ENCODE peak calls at places on chromosome 7, in four cellular contexts. One of them, this sample, is unnamed.
A peak's percentile ranks its signal among the peaks of the same experiment; 100 is the strongest.

GRCh38 chr7:157089100-157089510 is 49.6 kb upstream of the UBE3C start:
- DNase-seq in K562: peak; percentile 59
- DNase-seq in HL-60: no peak
- DNase-seq in GM12878: no peak
- DNase-seq in this sample: no peak

GRCh38 chr7:66549466-66549865 is 79.2 kb upstream of the KCTD7 start:
- DNase-seq in K562: no peak
- DNase-seq in HL-60: no peak
- DNase-seq in GM12878: no peak
- DNase-seq in this sample: no peak

GRCh38 chr7:91880016-91880412 is 488 bp downstream of the MTERF1 start:
- DNase-seq in GM12878: no peak
- DNase-seq in K562: no peak
- DNase-seq in HL-60: no peak
- DNase-seq in this sample: no peak

GRCh38 chr7:129266181-129266580 is 41.4 kb downstream of the AHCYL2 start:
- DNase-seq in K562: no peak
- DNase-seq in HL-60: no peak
- DNase-seq in GM12878: no peak
- DNase-seq in this sample: no peak

GRCh38 chr7:7257899-7258692 is 75.8 kb downstream of the C1GALT1 start:
- DNase-seq in HL-60: peak; percentile 59
- DNase-seq in K562: no peak
- DNase-seq in GM12878: peak; percentile 86
- DNase-seq in this sample: peak; percentile 26

GRCh38 chr7:142516038-142516501 is 233.2 kb upstream of the PRSS1 start:
- DNase-seq in GM12878: peak; percentile 17
- DNase-seq in HL-60: peak; percentile 28
- DNase-seq in K562: peak; percentile 81
- DNase-seq in this sample: peak; percentile 26

GRCh38 chr7:22193361-22194016 is 163.5 kb downstream of the RAPGEF5 start:
- DNase-seq in HL-60: no peak
- DNase-seq in K562: no peak
- DNase-seq in GM12878: no peak
- DNase-seq in this sample: no peak

GRCh38 chr7:127791790-127792189 is 139.8 kb downstream of the SND1 start:
- DNase-seq in GM12878: no peak
- DNase-seq in HL-60: no peak
- DNase-seq in K562: no peak
- DNase-seq in this sample: no peak

GRCh38 chr7:70574970-70575799 is 556.8 kb upstream of the GALNT17 start:
- DNase-seq in HL-60: no peak
- DNase-seq in K562: no peak
- DNase-seq in GM12878: no peak
- DNase-seq in this sample: no peak

GRCh38 chr7:7272294-7272693 is 90.0 kb downstream of the C1GALT1 start:
- DNase-seq in HL-60: no peak
- DNase-seq in GM12878: no peak
- DNase-seq in K562: no peak
- DNase-seq in this sample: no peak

GRCh38 chr7:5693529-5693928 is 87.9 kb downstream of the RNF216 start:
- DNase-seq in K562: no peak
- DNase-seq in HL-60: peak; percentile 55
- DNase-seq in GM12878: peak; percentile 89
- DNase-seq in this sample: no peak

GRCh38 chr7:94060772-94061171 is 56.6 kb upstream of the BET1 start:
- DNase-seq in K562: no peak
- DNase-seq in HL-60: no peak
- DNase-seq in GM12878: no peak
- DNase-seq in this sample: no peak

GRCh38 chr7:25781704-25782103 is 370.3 kb upstream of the NFE2L3 start:
- DNase-seq in HL-60: no peak
- DNase-seq in K562: no peak
- DNase-seq in GM12878: no peak
- DNase-seq in this sample: no peak

GRCh38 chr7:132771301-132771730 is 195.0 kb upstream of the PLXNA4 start:
- DNase-seq in HL-60: no peak
- DNase-seq in GM12878: no peak
- DNase-seq in K562: no peak
- DNase-seq in this sample: no peak

GRCh38 chr7:118250860-118251494 is 26.5 kb downstream of the ANKRD7 start:
- DNase-seq in K562: no peak
- DNase-seq in HL-60: no peak
- DNase-seq in GM12878: no peak
- DNase-seq in this sample: no peak

GRCh38 chr7:2048531-2048930 is 184.2 kb downstream of the MAD1L1 start:
- DNase-seq in GM12878: no peak
- DNase-seq in K562: no peak
- DNase-seq in HL-60: no peak
- DNase-seq in this sample: no peak

GRCh38 chr7:75056476-75056875 is 17.1 kb downstream of the RCC1L start:
- DNase-seq in GM12878: no peak
- DNase-seq in HL-60: no peak
- DNase-seq in K562: no peak
- DNase-seq in this sample: no peak
- TF ChIP-seq POLR2AphosphoS5 in GM12878: no peak
- TF ChIP-seq POLR2AphosphoS5 in HL-60: no peak
- TF ChIP-seq POLR2AphosphoS5 in K562: no peak
- TF ChIP-seq POLR2AphosphoS5 in this sample: no peak

GRCh38 chr7:15920953-15921352 is 234.5 kb upstream of the MEOX2 start:
- DNase-seq in GM12878: no peak
- DNase-seq in HL-60: no peak
- DNase-seq in K562: no peak
- DNase-seq in this sample: no peak
- TF ChIP-seq SPI1 in GM12878: no peak
- TF ChIP-seq SPI1 in HL-60: no peak
- TF ChIP-seq SPI1 in K562: no peak
- TF ChIP-seq SPI1 in this sample: no peak

GRCh38 chr7:16399916-16400895 is 21.1 kb downstream of the CRPPA start:
- DNase-seq in GM12878: no peak
- DNase-seq in HL-60: no peak
- DNase-seq in K562: no peak
- DNase-seq in this sample: no peak
- TF ChIP-seq POLR2AphosphoS5 in GM12878: no peak
- TF ChIP-seq POLR2AphosphoS5 in HL-60: no peak
- TF ChIP-seq POLR2AphosphoS5 in K562: no peak
- TF ChIP-seq POLR2AphosphoS5 in this sample: no peak

GRCh38 chr7:98748090-98748489 is 121.7 kb downstream of the TMEM130 start:
- DNase-seq in GM12878: no peak
- DNase-seq in HL-60: no peak
- DNase-seq in K562: no peak
- DNase-seq in this sample: no peak

GRCh38 chr7:98740643-98741042 is 123.6 kb downstream of the NPTX2 start:
- DNase-seq in K562: no peak
- DNase-seq in GM12878: no peak
- DNase-seq in HL-60: no peak
- DNase-seq in this sample: no peak

GRCh38 chr7:98745722-98746318 is 124.0 kb downstream of the TMEM130 start:
- DNase-seq in HL-60: peak; percentile 35
- DNase-seq in K562: peak; percentile 87
- DNase-seq in GM12878: no peak
- DNase-seq in this sample: peak; percentile 58
- TF ChIP-seq SPI1 in HL-60: no peak
- TF ChIP-seq SPI1 in K562: no peak
- TF ChIP-seq SPI1 in GM12878: no peak
- TF ChIP-seq SPI1 in this sample: no peak

DNA sequence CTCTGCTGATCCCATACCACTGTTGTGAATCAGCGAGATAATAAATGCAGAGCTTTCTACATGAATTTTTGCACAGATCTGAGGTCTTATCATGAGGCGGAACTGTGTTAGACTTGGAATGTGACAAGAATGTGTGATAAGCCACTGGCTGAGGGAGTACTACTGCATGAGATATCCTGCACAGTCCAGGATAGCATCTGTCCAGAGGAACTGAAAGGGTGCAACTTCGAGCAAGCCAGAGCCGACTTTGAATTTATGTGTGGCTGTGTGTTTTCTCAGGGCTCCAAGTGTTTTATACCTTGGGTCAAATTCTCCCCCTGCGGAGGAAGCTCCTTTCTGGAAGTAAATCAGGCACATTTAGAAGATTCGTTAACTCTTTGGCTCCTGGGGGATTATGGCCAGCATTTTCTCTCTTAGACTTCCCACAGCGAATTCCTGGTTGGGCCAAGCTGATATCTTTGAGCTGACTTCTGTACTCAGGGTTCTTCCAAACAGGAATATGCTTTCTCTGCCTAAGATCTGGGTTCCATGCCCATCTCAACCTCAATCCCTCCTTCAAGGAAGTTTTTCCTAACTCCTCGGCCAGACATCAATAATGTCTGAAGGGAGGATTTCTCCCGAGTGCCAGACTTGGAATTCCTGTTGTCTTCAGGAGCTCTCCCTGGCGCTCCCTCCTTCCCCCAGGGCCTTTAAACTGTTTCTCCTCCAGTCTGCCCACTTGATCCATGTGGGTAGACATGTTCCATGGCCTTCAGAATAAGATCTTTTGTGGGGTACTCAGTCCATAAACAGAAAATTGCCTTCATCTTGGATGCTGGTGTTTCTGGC is 2.5 kb upstream of the MEST start:
- DNase-seq in HL-60: no peak
- DNase-seq in K562: no peak
- DNase-seq in GM12878: no peak
- DNase-seq in this sample: no peak
- TF ChIP-seq POLR2AphosphoS5 in HL-60: no peak
- TF ChIP-seq POLR2AphosphoS5 in K562: no peak
- TF ChIP-seq POLR2AphosphoS5 in GM12878: no peak
- TF ChIP-seq POLR2AphosphoS5 in this sample: no peak

GRCh38 chr7:45897042-45897690 is 8.9 kb downstream of the IGFBP1 start:
- DNase-seq in HL-60: no peak
- DNase-seq in K562: no peak
- DNase-seq in GM12878: no peak
- DNase-seq in this sample: no peak
- TF ChIP-seq SPI1 in HL-60: no peak
- TF ChIP-seq SPI1 in K562: no peak
- TF ChIP-seq SPI1 in GM12878: no peak
- TF ChIP-seq SPI1 in this sample: no peak